ENCODE peak calls at places on chromosomes 11 and 22, in eight cellular contexts. J is COR-L47; Q is HL-60; Y is kidney tubule cell; I is spleen; A is NCI-H2227 treated with DMSO at 0.1 percent for 48 hours; F is activated CD4-positive, alpha-beta T cell treated with anti-CD3 and anti-CD28 coated beads for 1 hour; E is adrenal gland. N is an unnamed sample.

GRCh38 chr11:105783216-105783615 is 173.3 kb downstream of the GRIA4 start:
- DNase-seq in J (no peak), Q (no peak), Y (no peak), I (no peak), A (no peak), F (no peak), E (no peak), N (no peak)

GRCh38 chr22:39471421-39472141 is 14.8 kb downstream of the MGAT3 start:
- DNase-seq in J (no peak), Q (peak), Y (peak), I (no peak), A (no peak), F (no peak), E (no peak), N (no peak)

GRCh38 chr22:23598805-23599518 is 18.9 kb upstream of the IGLL1 start:
- DNase-seq in J (no peak), Q (no peak), Y (no peak), I (peak), A (no peak), F (no peak), E (no peak), N (no peak)

GRCh38 chr11:128627666-128628342 is 40.4 kb upstream of the ETS1 start:
- DNase-seq in J (no peak), Q (no peak), Y (no peak), I (no peak), A (no peak), F (no peak), E (no peak), N (no peak)

GRCh38 chr22:19174106-19175025 is 4.2 kb downstream of the SLC25A1 start:
- DNase-seq in J (no peak), Q (peak), Y (peak), I (peak), A (no peak), F (no peak), E (peak), N (no peak)

GRCh38 chr11:18236664-18237356 is at the start of gene SAA4:
- DNase-seq in J (no peak), Q (no peak), Y (peak), I (no peak), A (no peak), F (no peak), E (no peak), N (no peak)

GRCh38 chr22:50640857-50641647 is 13.1 kb upstream of the ARSA start:
- DNase-seq in J (no peak), Q (no peak), Y (no peak), I (no peak), A (no peak), F (no peak), E (no peak), N (no peak)

GRCh38 chr22:28600546-28601143 is 79.0 kb downstream of the TTC28 start:
- DNase-seq in J (peak), Q (peak), Y (peak), I (no peak), A (peak), F (no peak), E (no peak), N (no peak)

GRCh38 chr11:68994161-68994890 is 13.5 kb upstream of the MRGPRD start:
- DNase-seq in J (no peak), Q (no peak), Y (no peak), I (peak), A (no peak), F (no peak), E (peak), N (no peak)

GRCh38 chr11:127000291-127000968 is at the start of gene KIRREL3:
- DNase-seq in J (no peak), Q (no peak), Y (peak), I (no peak), A (peak), F (no peak), E (no peak), N (no peak)

GRCh38 chr11:85029964-85030363 is 597.2 kb downstream of the DLG2 start:
- DNase-seq in J (no peak), Q (no peak), Y (peak), I (no peak), A (no peak), F (no peak), E (no peak), N (no peak)

GRCh38 chr11:69352715-69353325 is 58.9 kb downstream of the MYEOV start:
- DNase-seq in J (no peak), Q (no peak), Y (peak), I (no peak), A (no peak), F (no peak), E (peak), N (no peak)

GRCh38 chr11:23563591-23563990 is 703.3 kb upstream of the CCDC179 start:
- DNase-seq in J (no peak), Q (no peak), Y (no peak), I (no peak), A (no peak), F (no peak), E (no peak), N (no peak)

GRCh38 chr22:34781676-34782075 is 284.3 kb upstream of the ISX start:
- DNase-seq in J (no peak), Q (no peak), Y (peak), I (no peak), A (no peak), F (no peak), E (no peak), N (no peak)

GRCh38 chr22:26259510-26259909 is 90.2 kb downstream of the SEZ6L start:
- DNase-seq in J (no peak), Q (peak), Y (peak), I (no peak), A (no peak), F (no peak), E (peak), N (no peak)

GRCh38 chr11:9039194-9039593 is 35.4 kb upstream of the NRIP3 start:
- DNase-seq in J (no peak), Q (no peak), Y (peak), I (no peak), A (no peak), F (no peak), E (peak), N (no peak)

GRCh38 chr22:31439805-31440204 is 40.4 kb downstream of the DRG1 start:
- DNase-seq in J (no peak), Q (no peak), Y (no peak), I (no peak), A (no peak), F (no peak), E (no peak), N (no peak)

GRCh38 chr11:61489833-61490585 is 18.5 kb upstream of the LRRC10B start:
- DNase-seq in J (no peak), Q (no peak), Y (no peak), I (no peak), A (no peak), F (no peak), E (no peak), N (no peak)

GRCh38 chr11:34825670-34826383 is 90.4 kb downstream of the APIP start:
- DNase-seq in J (no peak), Q (no peak), Y (peak), I (no peak), A (no peak), F (no peak), E (no peak), N (no peak)

GRCh38 chr22:50260801-50261614 is 475 bp downstream of the MAPK12 start:
- DNase-seq in J (peak), Q (peak), Y (peak), I (no peak), A (peak), F (no peak), E (no peak), N (no peak)

GRCh38 chr22:50267591-50268390 is 2.4 kb downstream of the MAPK11 start:
- DNase-seq in J (no peak), Q (no peak), Y (peak), I (no peak), A (no peak), F (peak), E (peak), N (peak)

GRCh38 chr22:46697811-46698515 is 40.1 kb downstream of the CERK start:
- DNase-seq in J (no peak), Q (no peak), Y (no peak), I (no peak), A (no peak), F (no peak), E (no peak), N (no peak)